ENCODE peak calls at places on chromosomes 6 and 20, in seven cellular contexts. S is head of caudate nucleus; R is psoas muscle; L is activated naive CD4-positive, alpha-beta T cell; Q is lung; B is cardiac fibroblast; C is ELR. J is an unnamed sample.

GRCh38 chr20:10006461-10006860 is 28.3 kb upstream of the ANKEF1 start:
- DNase-seq in S (no peak), R (no peak), L (no peak), Q (no peak), B (no peak), C (no peak), J (no peak)

GRCh38 chr6:168206186-168206585 is 113.4 kb downstream of the DACT2 start:
- DNase-seq in S (no peak), R (peak; percentile 32), L (no peak), Q (no peak), B (no peak), C (no peak), J (no peak)

GRCh38 chr20:709864-710761 is 34.5 kb upstream of the SCRT2 start:
- DNase-seq in S (no peak), R (no peak), L (no peak), Q (no peak), B (no peak), C (no peak), J (no peak)

GRCh38 chr6:127971945-127972391 is 71.1 kb upstream of the THEMIS start:
- DNase-seq in S (no peak), R (no peak), L (peak; percentile 17), Q (no peak), B (peak; percentile 57), C (peak; percentile 97), J (no peak)

GRCh38 chr20:32483351-32484220 is 101.5 kb downstream of the NOL4L start:
- DNase-seq in S (peak; percentile 84), R (peak; percentile 62), L (peak; percentile 62), Q (peak; percentile 62), B (peak; percentile 73), C (peak; percentile 89), J (peak; percentile 83)

GRCh38 chr6:54238407-54238806 is 69.8 kb upstream of the TINAG start:
- DNase-seq in S (no peak), R (no peak), L (no peak), Q (no peak), B (peak; percentile 55), C (no peak), J (no peak)

GRCh38 chr6:2055914-2056313 is 189.5 kb downstream of the GMDS start:
- DNase-seq in S (no peak), R (no peak), L (no peak), Q (no peak), B (no peak), C (no peak), J (no peak)

GRCh38 chr6:139982652-139983051 is 608.2 kb upstream of the CITED2 start:
- DNase-seq in S (no peak), R (no peak), L (no peak), Q (no peak), B (peak; percentile 64), C (peak; percentile 58), J (no peak)

GRCh38 chr20:50027611-50028105 is 44.9 kb downstream of the SNAI1 start:
- DNase-seq in S (peak; percentile 84), R (peak; percentile 65), L (no peak), Q (peak; percentile 53), B (peak; percentile 92), C (peak; percentile 94), J (peak; percentile 90)

GRCh38 chr6:7446056-7446455 is 56.4 kb downstream of the RIOK1 start:
- DNase-seq in S (no peak), R (no peak), L (no peak), Q (no peak), B (no peak), C (no peak), J (no peak)

GRCh38 chr20:32603046-32603726 is 18.1 kb upstream of the NOL4L start:
- DNase-seq in S (no peak), R (no peak), L (no peak), Q (no peak), B (no peak), C (no peak), J (no peak)

GRCh38 chr6:27592481-27593199 is 119.7 kb upstream of the ZNF184 start:
- DNase-seq in S (no peak), R (no peak), L (no peak), Q (no peak), B (peak; percentile 92), C (peak; percentile 92), J (no peak)

GRCh38 chr20:51368461-51369211 is 173.9 kb downstream of the NFATC2 start:
- DNase-seq in S (no peak), R (no peak), L (no peak), Q (no peak), B (no peak), C (peak; percentile 51), J (no peak)

GRCh38 chr6:17580518-17581048 is 19.5 kb upstream of the FAM8A1 start:
- DNase-seq in S (peak; percentile 32), R (peak; percentile 45), L (peak; percentile 6), Q (peak; percentile 39), B (peak; percentile 40), C (peak; percentile 54), J (peak; percentile 65)

GRCh38 chr6:170497845-170498281 is 55.2 kb downstream of the PSMB1 start:
- DNase-seq in S (no peak), R (no peak), L (no peak), Q (no peak), B (no peak), C (peak; percentile 7), J (peak; percentile 8)

GRCh38 chr6:36605560-36606391 is 11.6 kb downstream of the SRSF3 start:
- DNase-seq in S (no peak), R (no peak), L (no peak), Q (no peak), B (peak; percentile 54), C (no peak), J (no peak)

GRCh38 chr6:47698342-47698787 is at the start of gene ADGRF4:
- DNase-seq in S (no peak), R (no peak), L (no peak), Q (no peak), B (peak; percentile 90), C (peak; percentile 74), J (no peak)

GRCh38 chr6:161940519-161940918 is 666.7 kb upstream of the AGPAT4 start:
- DNase-seq in S (no peak), R (no peak), L (no peak), Q (no peak), B (no peak), C (no peak), J (no peak)

GRCh38 chr20:19024296-19025035 is 188.0 kb upstream of the SLC24A3 start:
- DNase-seq in S (no peak), R (no peak), L (no peak), Q (peak; percentile 4), B (no peak), C (no peak), J (no peak)

GRCh38 chr20:48040491-48040890 is 255.2 kb upstream of the SULF2 start:
- DNase-seq in S (no peak), R (no peak), L (no peak), Q (no peak), B (no peak), C (no peak), J (no peak)

GRCh38 chr6:36818741-36819140 is 20.5 kb downstream of the CPNE5 start:
- DNase-seq in S (no peak), R (no peak), L (no peak), Q (no peak), B (no peak), C (no peak), J (no peak)

GRCh38 chr6:81562169-81562568 is 190.3 kb downstream of the TENT5A start:
- DNase-seq in S (no peak), R (no peak), L (no peak), Q (no peak), B (peak; percentile 74), C (peak; percentile 71), J (no peak)

GRCh38 chr6:120077489-120077888 is 727.9 kb upstream of the MAN1A1 start:
- DNase-seq in S (no peak), R (no peak), L (no peak), Q (no peak), B (peak; percentile 2), C (no peak), J (peak; percentile 14)

GRCh38 chr20:60011512-60012507 is 53.6 kb downstream of the CDH26 start:
- DNase-seq in S (no peak), R (no peak), L (no peak), Q (peak; percentile 26), B (no peak), C (no peak), J (no peak)

J was measured in thyroid gland.